ENCODE peak calls at places on chromosome 18, in four cellular contexts. Z, E, W and P are unnamed samples.
A peak's percentile ranks its signal among the peaks of the same experiment; 100 is the strongest.

GRCh38 chr18:77061291-77061945 is 71.2 kb downstream of the MBP start:
- DNase-seq in Z (no peak), E (no peak), W (no peak), P (no peak)

GRCh38 chr18:43271593-43272432 is 5.5 kb downstream of the SYT4 start:
- DNase-seq in Z (no peak), E (peak; percentile 22), W (no peak), P (peak; percentile 4)

GRCh38 chr18:27954226-27954625 is 222.7 kb downstream of the CDH2 start:
- DNase-seq in Z (no peak), E (no peak), W (no peak), P (no peak)

GRCh38 chr18:2104620-2105462 is 466.5 kb downstream of the METTL4 start:
- DNase-seq in Z (peak; percentile 26), E (peak; percentile 61), W (no peak), P (peak; percentile 59)

GRCh38 chr18:6755107-6755506 is 25.6 kb downstream of the ARHGAP28 start:
- DNase-seq in Z (no peak), E (no peak), W (no peak), P (no peak)

GRCh38 chr18:49052891-49053644 is 102.3 kb upstream of the SMAD7 start:
- DNase-seq in Z (no peak), E (no peak), W (no peak), P (peak; percentile 10)

GRCh38 chr18:63613420-63613819 is 26.3 kb downstream of the SERPINB13 start:
- DNase-seq in Z (no peak), E (no peak), W (no peak), P (no peak)

GRCh38 chr18:3790702-3791101 is 340.7 kb downstream of the TGIF1 start:
- DNase-seq in Z (no peak), E (no peak), W (no peak), P (no peak)

GRCh38 chr18:9878783-9879242 is 7.0 kb upstream of the TXNDC2 start:
- DNase-seq in Z (no peak), E (no peak), W (no peak), P (no peak)